ENCODE peak calls at places on chromosomes 6 and 20, in five cellular contexts. O is CD4-positive, CD25-positive, alpha-beta regulatory T cell; Z is left lung; S is Caco-2; H is endodermal cell. K is an unnamed sample. For H3K4me1, the result is how much of the 10 kb centered on the place peaks cover.

GRCh38 chr6:99402458-99402857 is 8.5 kb upstream of the COQ3 start:
- DNase-seq in O (no peak), Z (no peak), S (no peak), H (no peak), K (no peak)

GRCh38 chr20:53752971-53753879 is 159.6 kb upstream of the ZNF217 start:
- DNase-seq in O (no peak), Z (no peak), S (no peak), H (no peak), K (peak)

GRCh38 chr6:26533532-26533931 is 4.6 kb upstream of the HMGN4 start:
- DNase-seq in O (no peak), Z (no peak), S (no peak), H (no peak), K (no peak)

GRCh38 chr6:39941138-39941537 is 6.9 kb upstream of the MOCS1 start:
- DNase-seq in O (no peak), Z (no peak), S (no peak), H (no peak), K (no peak)

GRCh38 chr20:4767084-4767483 is 45.4 kb downstream of the PRND start:
- DNase-seq in O (no peak), Z (no peak), S (no peak), H (no peak), K (no peak)

GRCh38 chr20:9442858-9443257 is 71.5 kb upstream of the LAMP5 start:
- DNase-seq in O (peak), Z (no peak), S (no peak), H (no peak), K (no peak)

GRCh38 chr6:165571721-165572132 is 91.3 kb downstream of the PDE10A start:
- DNase-seq in O (no peak), Z (no peak), S (no peak), H (no peak), K (no peak)

GRCh38 chr20:36092424-36093024 is 62.0 kb upstream of the EPB41L1 start:
- DNase-seq in O (no peak), Z (peak), S (peak), H (peak), K (peak)

GRCh38 chr6:5130135-5130866 is 45.2 kb downstream of the PPP1R3G start:
- DNase-seq in O (no peak), Z (no peak), S (no peak), H (no peak), K (no peak)

GRCh38 chr20:48070961-48071645 is 285.8 kb upstream of the SULF2 start:
- DNase-seq in O (no peak), Z (no peak), S (no peak), H (no peak), K (no peak)

GRCh38 chr20:57464642-57465211 is 60.2 kb downstream of the CTCFL start:
- DNase-seq in O (no peak), Z (no peak), S (peak), H (no peak), K (no peak)

GRCh38 chr20:46401478-46401860 is 4.9 kb downstream of the ELMO2 start:
- DNase-seq in O (peak), Z (no peak), S (no peak), H (no peak), K (no peak)

GRCh38 chr6:139586273-139586672 is 211.8 kb upstream of the CITED2 start:
- DNase-seq in O (no peak), Z (no peak), S (peak), H (no peak), K (no peak)

GRCh38 chr6:40353967-40354452 is 233.2 kb downstream of the LRFN2 start:
- DNase-seq in O (no peak), Z (no peak), S (no peak), H (peak), K (no peak)

GRCh38 chr20:8299921-8300320 is 167.9 kb downstream of the PLCB1 start:
- DNase-seq in O (no peak), Z (no peak), S (no peak), H (no peak), K (no peak)

GRCh38 chr6:115910147-115910546 is 150.5 kb downstream of the FRK start:
- DNase-seq in O (no peak), Z (peak), S (no peak), H (no peak), K (no peak)

GRCh38 chr6:44630125-44631028 is 242.9 kb downstream of the CDC5L start:
- DNase-seq in O (peak), Z (peak), S (peak), H (peak), K (peak)

GRCh38 chr6:168201383-168201782 is 118.2 kb downstream of the DACT2 start:
- DNase-seq in O (no peak), Z (no peak), S (no peak), H (peak), K (no peak)

GRCh38 chr20:43220612-43221011 is 30.9 kb upstream of the PTPRT start:
- DNase-seq in O (no peak), Z (no peak), S (no peak), H (no peak), K (no peak)

GRCh38 chr20:2130062-2130591 is 28.5 kb downstream of the STK35 start:
- DNase-seq in O (no peak), Z (no peak), S (no peak), H (no peak), K (no peak)

GRCh38 chr20:2132461-2132901 is 30.9 kb downstream of the STK35 start:
- DNase-seq in O (no peak), Z (no peak), S (no peak), H (no peak), K (no peak)

GRCh38 chr20:2130668-2131067 is 29.0 kb downstream of the STK35 start:
- DNase-seq in O (no peak), Z (no peak), S (no peak), H (peak), K (peak)

GRCh38 chr20:2133318-2134183 is 31.9 kb downstream of the STK35 start:
- DNase-seq in O (no peak), Z (no peak), S (no peak), H (no peak), K (no peak)

DNA sequence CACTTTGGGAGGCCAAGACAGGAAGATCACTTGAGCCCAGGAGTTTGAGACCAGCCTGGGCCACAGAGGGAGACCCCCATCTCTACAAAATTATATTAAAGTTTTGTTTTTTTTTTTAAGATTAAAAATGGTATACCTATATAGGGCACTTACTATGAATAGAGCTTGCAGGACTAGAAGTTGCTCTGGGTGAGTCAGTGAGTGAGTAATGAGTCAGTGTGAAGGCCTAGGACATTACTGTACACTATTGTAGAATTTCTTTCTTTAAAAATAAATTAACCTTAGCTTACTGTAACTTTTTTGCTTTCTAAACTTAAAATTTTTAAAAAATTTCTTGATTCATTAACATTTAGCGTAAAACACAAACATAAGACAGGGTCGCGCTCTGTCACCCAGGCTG is 29.7 kb downstream of the STK35 start:
- DNase-seq in O (no peak), Z (no peak), S (no peak), H (no peak), K (no peak)
- H3K4me1 ChIP-seq in O (under half), Z (under half), S (under half), H (under half), K (under half)

GRCh38 chr6:43016935-43017334 is 2.9 kb downstream of the KLHDC3 start:
- DNase-seq in O (no peak), Z (peak), S (no peak), H (no peak), K (no peak)
- H3K4me1 ChIP-seq in O (under half), Z (under half), S (under half), H (under half), K (under half)

DNA sequence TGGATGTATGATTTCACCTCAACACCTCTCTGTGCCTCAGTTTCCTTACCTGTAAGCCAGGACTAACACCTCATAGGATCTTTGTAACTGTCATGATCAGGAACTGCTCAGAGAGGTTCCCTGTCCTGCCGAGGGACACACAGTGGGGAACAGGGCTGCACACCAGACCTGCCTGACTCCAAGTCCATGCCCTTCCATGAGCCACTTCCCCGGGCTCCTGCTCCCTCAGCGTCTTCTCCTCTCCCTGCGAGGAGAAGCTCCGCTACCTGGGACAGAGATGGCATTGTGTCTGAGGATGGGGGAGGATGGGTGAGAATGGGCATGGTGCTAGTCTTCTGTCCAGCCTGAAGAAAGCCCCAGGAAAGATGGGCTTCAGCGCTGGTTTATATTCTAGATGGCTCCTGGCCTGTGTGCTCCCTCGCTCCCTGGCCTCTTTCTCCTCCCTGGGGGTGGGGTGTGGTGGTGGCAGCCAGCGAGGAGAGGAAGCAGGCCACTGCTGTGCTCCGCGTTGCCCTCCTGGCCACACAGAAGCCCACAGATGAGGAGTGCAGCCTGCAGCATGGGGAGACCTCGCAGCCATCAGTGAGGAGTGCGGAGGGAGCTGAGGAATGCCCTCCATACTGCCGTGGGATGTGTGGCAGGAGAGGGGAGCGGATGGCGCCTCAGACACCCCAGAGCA is 67.1 kb downstream of the NOL4L start:
- DNase-seq in O (no peak), Z (peak), S (no peak), H (peak), K (no peak)
- H3K4me1 ChIP-seq in O (under half), Z (under half), S (under half), H (under half), K (under half)

GRCh38 chr6:156842598-156843250 is 65.5 kb downstream of the ARID1B start:
- DNase-seq in O (no peak), Z (no peak), S (no peak), H (no peak), K (no peak)

GRCh38 chr6:156844089-156844488 is 66.9 kb downstream of the ARID1B start:
- DNase-seq in O (no peak), Z (no peak), S (no peak), H (no peak), K (no peak)

GRCh38 chr6:156846845-156847599 is 69.8 kb downstream of the ARID1B start:
- DNase-seq in O (no peak), Z (no peak), S (no peak), H (no peak), K (no peak)

GRCh38 chr6:156848123-156848522 is 70.9 kb downstream of the ARID1B start:
- DNase-seq in O (no peak), Z (no peak), S (no peak), H (no peak), K (no peak)

DNA sequence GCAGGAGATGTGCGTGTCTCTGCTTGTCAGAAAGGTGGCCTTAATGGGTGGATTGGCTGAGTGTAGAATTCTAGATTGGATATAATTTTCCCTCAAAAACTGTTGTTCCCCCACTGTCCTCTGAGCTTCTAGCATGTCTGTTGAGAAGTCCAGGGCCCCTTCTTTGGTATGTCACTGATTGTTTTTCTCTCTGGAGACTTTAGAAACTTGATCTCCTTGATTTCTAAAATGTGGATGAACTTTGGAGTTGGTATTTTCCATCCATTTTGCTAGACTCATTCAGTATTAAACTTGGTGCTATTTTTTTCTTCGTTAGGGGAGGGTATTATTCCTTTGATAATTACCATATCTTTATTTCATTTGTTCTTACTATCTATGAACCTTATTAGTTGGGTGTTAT is 68.3 kb downstream of the ARID1B start:
- DNase-seq in O (no peak), Z (no peak), S (no peak), H (no peak), K (no peak)
- H3K4me1 ChIP-seq in O (under half), Z (under half), S (under half), H (under half), K (under half)

DNA sequence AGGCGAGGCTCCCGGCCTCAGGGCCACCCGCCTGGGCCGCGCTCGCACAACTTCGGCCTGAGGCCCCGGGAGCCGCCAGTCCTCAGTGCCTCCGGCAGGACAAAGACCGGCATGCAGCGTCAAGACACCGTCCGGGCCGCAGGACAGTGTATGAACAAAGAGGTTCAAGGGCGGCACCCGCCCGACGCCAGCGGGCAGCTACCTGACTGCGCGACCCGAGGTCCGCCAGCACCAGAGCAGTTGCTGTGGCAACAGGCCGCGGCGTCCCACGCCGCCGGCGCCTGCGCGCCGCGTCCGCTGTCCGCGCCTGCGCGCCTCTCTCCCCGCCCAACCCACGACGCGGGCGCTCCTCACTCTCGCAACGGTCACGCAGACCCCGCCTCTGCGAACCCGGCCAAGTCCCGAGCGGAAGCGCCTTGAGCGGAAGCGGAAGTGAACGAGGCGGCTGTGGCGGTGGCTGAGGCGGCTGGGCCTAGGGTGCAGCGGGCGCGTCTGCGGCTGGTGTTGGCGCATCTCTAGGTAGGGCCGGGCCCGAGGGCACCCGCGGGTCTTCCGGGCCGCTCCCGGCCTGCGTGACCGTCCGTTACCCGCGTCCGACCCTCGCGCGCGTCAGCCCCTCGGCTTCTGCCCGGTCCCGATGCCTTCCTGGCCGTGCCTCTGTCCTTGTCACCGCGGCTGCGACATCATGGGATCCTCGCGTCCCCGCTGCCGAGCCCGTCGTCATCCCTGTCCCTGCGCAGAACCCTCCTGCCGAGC is at the start of gene FAM120B:
- DNase-seq in O (peak), Z (peak), S (peak), H (peak), K (peak)
- H3K4me1 ChIP-seq in O (under half), Z (under half), S (under half), H (under half), K (under half)